ENCODE peak calls at places on chromosomes 1 and 21, in five cellular contexts. K is BE2C, L is PC-9, Y is pulmonary artery endothelial cell, T is lung microvascular endothelial cell. P is an unnamed sample.

GRCh38 chr1:2294033-2294640 is 66.0 kb downstream of the SKI start:
- DNase-seq in T (peak), K (no peak), Y (no peak), L (no peak), P (no peak)

GRCh38 chr1:15231714-15232201 is 15.3 kb upstream of the FHAD1 start:
- DNase-seq in Y (no peak), T (no peak), K (no peak), L (no peak), P (peak)

GRCh38 chr1:112435448-112435847 is 39.4 kb downstream of the CTTNBP2NL start:
- DNase-seq in Y (no peak), L (no peak), T (peak), K (no peak), P (no peak)

GRCh38 chr1:59730759-59731478 is 83.8 kb upstream of the HOOK1 start:
- DNase-seq in Y (peak), K (no peak), L (peak), T (peak), P (peak)

GRCh38 chr1:156987715-156988114 is 57.8 kb downstream of the ARHGEF11 start:
- DNase-seq in Y (no peak), K (no peak), L (no peak), T (no peak), P (no peak)

GRCh38 chr21:28294046-28294445 is 698.6 kb downstream of the LTN1 start:
- DNase-seq in K (no peak), Y (peak), L (no peak), T (peak), P (peak)

GRCh38 chr1:54976747-54977146 is 3.7 kb upstream of the TMEM61 start:
- DNase-seq in Y (no peak), K (no peak), T (no peak), L (no peak), P (no peak)

GRCh38 chr1:205344010-205344808 is 12.5 kb downstream of the KLHDC8A start:
- DNase-seq in T (no peak), L (no peak), Y (no peak), K (peak), P (peak)

GRCh38 chr1:23393706-23394105 is 24.1 kb upstream of the ZNF436 start:
- DNase-seq in K (peak), T (peak), L (no peak), Y (no peak), P (peak)

GRCh38 chr1:6546326-6546725 is 8.0 kb downstream of the NOL9 start:
- DNase-seq in K (no peak), L (no peak), T (peak), Y (no peak), P (no peak)

GRCh38 chr21:26844258-26845065 is 747 bp downstream of the ADAMTS1 start:
- DNase-seq in K (peak), T (peak), Y (no peak), L (no peak), P (peak)